ENCODE peak calls at places on chromosomes 12 and 14, in seven cellular contexts. P, K, D, W, G, Y and R are unnamed samples.

GRCh38 chr12:15830538-15830937 is 41.4 kb upstream of the EPS8 start:
- DNase-seq in P (no peak), K (no peak), D (no peak), W (peak), G (no peak), Y (no peak), R (no peak)

GRCh38 chr12:8860165-8860961 is 37.9 kb downstream of the A2ML1 start:
- DNase-seq in P (peak), K (no peak), D (peak), W (peak), G (no peak), Y (peak), R (peak)

GRCh38 chr12:19412844-19413243 is 26.4 kb upstream of the AEBP2 start:
- DNase-seq in P (no peak), K (no peak), D (no peak), W (no peak), G (no peak), Y (no peak), R (no peak)

GRCh38 chr12:91094957-91095356 is 16.3 kb downstream of the LUM start:
- DNase-seq in P (no peak), K (no peak), D (no peak), W (no peak), G (no peak), Y (no peak), R (no peak)

GRCh38 chr12:123723011-123723410 is 10.9 kb downstream of the ATP6V0A2 start:
- DNase-seq in P (no peak), K (no peak), D (no peak), W (peak), G (no peak), Y (no peak), R (no peak)

GRCh38 chr14:29444805-29445204 is 482.8 kb downstream of the PRKD1 start:
- DNase-seq in P (no peak), K (no peak), D (no peak), W (peak), G (no peak), Y (no peak), R (no peak)

GRCh38 chr12:56007892-56008471 is 10.9 kb downstream of the SUOX start:
- DNase-seq in P (no peak), K (no peak), D (no peak), W (no peak), G (no peak), Y (peak), R (no peak)

GRCh38 chr12:51549637-51550036 is 41.4 kb upstream of the SCN8A start:
- DNase-seq in P (no peak), K (no peak), D (no peak), W (peak), G (no peak), Y (no peak), R (no peak)

GRCh38 chr12:121713257-121714155 is 954 bp downstream of the TMEM120B start:
- DNase-seq in P (peak), K (peak), D (peak), W (peak), G (peak), Y (no peak), R (peak)

GRCh38 chr14:56207626-56208297 is 89.6 kb downstream of the PELI2 start:
- DNase-seq in P (no peak), K (no peak), D (no peak), W (peak), G (no peak), Y (no peak), R (no peak)

GRCh38 chr12:4289334-4289878 is 15.8 kb downstream of the CCND2 start:
- DNase-seq in P (no peak), K (no peak), D (no peak), W (no peak), G (peak), Y (no peak), R (no peak)

GRCh38 chr12:51898937-51899336 is 8.4 kb upstream of the ACVRL1 start:
- DNase-seq in P (no peak), K (no peak), D (no peak), W (peak), G (no peak), Y (no peak), R (no peak)

GRCh38 chr12:6062427-6063378 is 61.8 kb downstream of the VWF start:
- DNase-seq in P (no peak), K (peak), D (peak), W (peak), G (no peak), Y (peak), R (no peak)

GRCh38 chr12:26124491-26125450 is at the start of gene BHLHE41:
- DNase-seq in P (peak), K (peak), D (peak), W (peak), G (peak), Y (no peak), R (peak)

GRCh38 chr12:53776872-53777271 is 25.1 kb upstream of the CISTR start:
- DNase-seq in P (no peak), K (no peak), D (no peak), W (no peak), G (no peak), Y (no peak), R (no peak)

GRCh38 chr12:126952106-126953007 is 1314.6 kb upstream of the TMEM132C start:
- DNase-seq in P (no peak), K (no peak), D (no peak), W (no peak), G (no peak), Y (no peak), R (no peak)

GRCh38 chr12:87779016-87779415 is 250.2 kb downstream of the C12orf50 start:
- DNase-seq in P (no peak), K (no peak), D (no peak), W (peak), G (no peak), Y (no peak), R (no peak)

GRCh38 chr14:98130691-98131090 is 1141.3 kb downstream of the BCL11B start:
- DNase-seq in P (no peak), K (no peak), D (no peak), W (no peak), G (no peak), Y (no peak), R (peak)

GRCh38 chr12:69694123-69694522 is 5.0 kb downstream of the BEST3 start:
- DNase-seq in P (no peak), K (no peak), D (no peak), W (no peak), G (no peak), Y (no peak), R (no peak)

GRCh38 chr14:76376409-76376877 is 506 bp downstream of the ESRRB start:
- DNase-seq in P (no peak), K (no peak), D (no peak), W (no peak), G (no peak), Y (no peak), R (no peak)
- H3K4me3 ChIP-seq in P (peak), K (peak), D (no peak), W (no peak), G (peak), Y (no peak), R (no peak)

GRCh38 chr12:132346496-132347470 is 17.4 kb upstream of the GALNT9 start:
- DNase-seq in P (peak), K (no peak), D (no peak), W (no peak), G (no peak), Y (no peak), R (no peak)

GRCh38 chr12:132345126-132345525 is 15.7 kb upstream of the GALNT9 start:
- DNase-seq in P (no peak), K (no peak), D (no peak), W (no peak), G (no peak), Y (no peak), R (no peak)

GRCh38 chr12:132344181-132344580 is 14.8 kb upstream of the GALNT9 start:
- DNase-seq in P (no peak), K (no peak), D (no peak), W (no peak), G (no peak), Y (no peak), R (no peak)

GRCh38 chr12:132344601-132345000 is 15.2 kb upstream of the GALNT9 start:
- DNase-seq in P (no peak), K (no peak), D (no peak), W (no peak), G (no peak), Y (no peak), R (no peak)

DNA sequence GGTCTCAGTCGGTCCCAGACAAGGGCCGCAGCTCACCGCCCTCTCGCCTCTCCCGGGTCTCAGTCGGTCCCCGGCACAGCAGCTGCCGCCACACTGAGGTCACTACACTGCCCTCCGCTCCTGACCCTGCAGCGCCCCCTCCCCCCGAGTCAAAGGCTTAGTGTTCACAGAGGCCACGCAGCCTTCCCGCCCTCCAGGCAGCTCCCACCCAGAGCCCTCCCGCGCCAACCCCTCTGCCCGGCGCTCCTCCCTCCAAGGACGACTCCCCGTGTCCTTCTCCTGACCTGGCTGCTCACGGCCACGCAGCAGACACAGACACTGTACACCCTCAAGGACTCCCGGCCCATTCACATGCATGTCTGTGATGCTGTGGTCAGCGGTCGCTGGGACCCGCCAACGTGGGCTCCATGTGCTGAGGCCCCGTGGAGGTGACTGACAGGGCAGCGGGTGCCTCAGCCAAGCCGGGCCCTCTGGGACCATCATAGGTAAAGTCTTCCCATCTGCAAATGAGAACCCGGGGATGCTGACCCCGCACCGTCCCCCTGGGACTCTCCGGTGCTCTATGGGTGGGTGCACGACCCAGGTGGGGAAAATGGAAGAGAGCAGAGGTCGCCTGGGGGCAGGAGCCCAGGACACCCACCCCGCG is 16.3 kb upstream of the GALNT9 start:
- DNase-seq in P (no peak), K (no peak), D (no peak), W (no peak), G (no peak), Y (no peak), R (no peak)
- H3K4me3 ChIP-seq in P (no peak), K (no peak), D (no peak), W (no peak), G (no peak), Y (no peak), R (no peak)

DNA sequence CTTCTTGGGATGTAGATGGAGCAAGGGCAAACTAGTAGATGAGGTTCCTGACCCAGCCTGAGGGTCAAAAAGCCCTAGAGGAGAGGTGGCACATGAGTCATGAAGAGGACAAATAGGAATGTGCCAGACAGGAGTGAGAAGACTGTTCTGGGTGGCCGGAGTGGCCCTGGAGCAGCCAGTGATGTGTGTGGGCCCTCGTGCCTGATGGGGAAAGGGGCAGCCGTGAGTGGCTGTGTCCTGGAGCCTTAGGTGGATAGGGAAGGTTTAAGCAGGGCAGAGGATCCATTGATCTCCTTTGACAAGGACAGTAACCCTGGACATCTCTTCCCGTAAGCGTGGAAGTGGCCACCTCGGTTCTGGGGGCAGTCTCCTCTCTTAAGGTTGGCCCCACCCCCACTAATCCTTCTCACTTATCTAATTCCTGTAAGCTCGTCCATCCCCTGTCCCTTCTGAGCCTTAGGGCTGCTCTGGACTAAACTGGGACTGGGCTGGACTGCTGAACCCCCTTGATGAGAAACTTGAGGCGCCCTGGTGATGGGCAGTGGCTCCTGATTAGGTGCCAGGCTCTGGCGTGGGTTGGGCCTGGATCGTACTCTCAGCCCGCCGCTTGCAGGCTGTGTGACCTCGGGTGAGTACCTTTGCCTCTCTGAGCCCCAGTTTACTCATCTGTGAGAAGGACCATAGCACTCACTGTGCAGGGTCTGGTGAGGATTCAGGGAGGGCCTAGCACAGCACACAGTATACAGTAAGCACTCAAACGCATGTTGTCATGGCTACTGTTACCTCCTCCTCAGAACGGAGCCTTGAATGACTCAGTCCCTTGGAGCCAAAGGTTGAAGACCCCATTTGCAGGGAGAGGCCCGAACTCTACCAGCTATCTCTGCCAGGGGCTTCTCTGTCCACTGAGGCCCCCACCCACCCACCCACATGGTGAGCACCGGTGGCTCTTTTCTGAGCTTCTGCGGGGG is 4.0 kb downstream of the FAM222A start:
- DNase-seq in P (no peak), K (no peak), D (no peak), W (no peak), G (no peak), Y (no peak), R (no peak)
- H3K4me3 ChIP-seq in P (no peak), K (no peak), D (no peak), W (no peak), G (no peak), Y (no peak), R (no peak)

GRCh38 chr12:46956451-46957035 is 122.9 kb upstream of the PCED1B start:
- DNase-seq in P (no peak), K (no peak), D (no peak), W (no peak), G (no peak), Y (no peak), R (no peak)

GRCh38 chr12:46959484-46959883 is 119.9 kb upstream of the PCED1B start:
- DNase-seq in P (no peak), K (no peak), D (no peak), W (peak), G (no peak), Y (no peak), R (no peak)

GRCh38 chr12:46958093-46958492 is 121.3 kb upstream of the PCED1B start:
- DNase-seq in P (no peak), K (no peak), D (no peak), W (no peak), G (no peak), Y (no peak), R (no peak)

GRCh38 chr12:46963977-46964376 is 115.4 kb upstream of the PCED1B start:
- DNase-seq in P (no peak), K (peak), D (no peak), W (no peak), G (no peak), Y (no peak), R (no peak)

GRCh38 chr12:46958599-46959290 is 120.7 kb upstream of the PCED1B start:
- DNase-seq in P (no peak), K (no peak), D (no peak), W (no peak), G (no peak), Y (no peak), R (no peak)
- H3K4me3 ChIP-seq in P (peak), K (no peak), D (no peak), W (no peak), G (no peak), Y (no peak), R (no peak)

GRCh38 chr12:12020762-12021161 is 50.0 kb upstream of the BCL2L14 start:
- DNase-seq in P (no peak), K (no peak), D (no peak), W (no peak), G (no peak), Y (no peak), R (no peak)
- H3K4me3 ChIP-seq in P (no peak), K (no peak), D (no peak), W (no peak), G (no peak), Y (no peak), R (no peak)

GRCh38 chr14:104444159-104445030 is 135.2 kb upstream of the C14orf180 start:
- DNase-seq in P (no peak), K (no peak), D (no peak), W (no peak), G (peak), Y (no peak), R (no peak)

GRCh38 chr14:104447750-104448149 is 131.8 kb upstream of the C14orf180 start:
- DNase-seq in P (no peak), K (no peak), D (no peak), W (no peak), G (no peak), Y (no peak), R (peak)

GRCh38 chr14:104445086-104445485 is 134.5 kb upstream of the C14orf180 start:
- DNase-seq in P (no peak), K (no peak), D (no peak), W (no peak), G (peak), Y (no peak), R (peak)

GRCh38 chr14:104446611-104447010 is 133.0 kb upstream of the C14orf180 start:
- DNase-seq in P (no peak), K (no peak), D (no peak), W (no peak), G (peak), Y (no peak), R (peak)

GRCh38 chr14:104445832-104446381 is 133.7 kb upstream of the C14orf180 start:
- DNase-seq in P (no peak), K (no peak), D (no peak), W (no peak), G (peak), Y (no peak), R (no peak)
- H3K4me3 ChIP-seq in P (no peak), K (no peak), D (no peak), W (no peak), G (no peak), Y (no peak), R (no peak)

GRCh38 chr14:54676822-54677708 is 110.1 kb downstream of the SAMD4A start:
- DNase-seq in P (no peak), K (peak), D (no peak), W (peak), G (no peak), Y (no peak), R (no peak)
- H3K4me3 ChIP-seq in P (peak), K (no peak), D (no peak), W (peak), G (no peak), Y (no peak), R (no peak)

DNA sequence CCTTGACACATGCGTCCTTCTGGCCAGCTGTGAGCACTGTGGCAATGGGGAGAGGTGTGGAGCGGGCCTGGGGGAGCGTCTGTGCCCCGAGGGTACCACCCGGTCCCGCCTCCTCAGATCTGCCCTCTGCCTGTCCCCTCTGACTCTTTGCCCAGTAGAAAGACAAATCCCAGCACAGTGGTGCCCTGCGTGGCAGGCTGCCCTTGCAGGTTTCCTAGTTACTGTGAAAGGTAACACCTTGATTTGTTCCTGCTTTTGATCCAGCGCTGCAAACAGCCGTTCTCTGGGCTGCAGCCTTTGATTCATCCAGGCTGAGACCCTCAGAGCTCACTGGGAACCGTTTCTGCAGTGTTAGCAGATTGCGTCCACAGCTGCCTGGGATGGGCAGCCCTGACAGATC is 16.4 kb downstream of the FBRSL1 start:
- DNase-seq in P (no peak), K (no peak), D (peak), W (no peak), G (no peak), Y (no peak), R (no peak)
- H3K4me3 ChIP-seq in P (peak), K (peak), D (peak), W (no peak), G (peak), Y (peak), R (no peak)

GRCh38 chr12:145369-145960 is 68.5 kb downstream of the SLC6A12 start:
- DNase-seq in P (peak), K (no peak), D (no peak), W (no peak), G (no peak), Y (no peak), R (no peak)

GRCh38 chr12:143964-144649 is 69.8 kb downstream of the SLC6A12 start:
- DNase-seq in P (no peak), K (no peak), D (no peak), W (no peak), G (no peak), Y (no peak), R (no peak)

GRCh38 chr12:147242-147641 is 66.7 kb downstream of the SLC6A12 start:
- DNase-seq in P (peak), K (no peak), D (no peak), W (no peak), G (no peak), Y (no peak), R (no peak)

GRCh38 chr12:148676-149416 is 65.1 kb downstream of the SLC6A12 start:
- DNase-seq in P (no peak), K (no peak), D (no peak), W (no peak), G (no peak), Y (no peak), R (no peak)

DNA sequence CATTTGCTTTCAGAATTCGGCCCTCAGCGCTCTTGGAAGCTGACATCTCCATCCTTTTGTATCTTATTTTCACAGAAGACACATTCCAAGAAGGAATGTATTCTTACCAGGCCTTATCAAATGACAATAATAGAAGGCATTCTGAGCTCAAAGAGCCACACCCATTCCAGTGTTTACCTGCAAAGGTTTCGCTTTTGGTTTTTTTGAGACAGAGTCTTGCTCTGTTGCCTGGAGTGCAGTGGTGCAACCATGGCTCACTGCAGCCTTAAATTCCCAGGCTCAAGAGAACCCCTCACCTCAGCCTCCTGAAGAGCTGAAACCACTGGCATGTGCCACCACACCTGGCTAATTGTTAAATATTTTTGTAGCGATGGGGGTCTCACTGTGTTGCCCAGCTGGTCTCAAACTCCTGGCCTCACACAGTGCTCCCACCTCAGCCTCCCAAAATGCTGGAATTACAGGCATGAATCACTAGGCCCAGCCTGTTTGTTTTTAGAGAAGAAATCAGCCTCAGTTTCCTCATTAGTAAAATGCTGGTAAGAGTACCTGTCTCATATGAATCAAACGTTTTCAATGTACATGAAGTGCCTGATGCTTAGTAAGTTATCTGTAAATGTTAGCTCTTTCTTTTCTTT is 69.2 kb downstream of the SLC6A12 start:
- DNase-seq in P (no peak), K (no peak), D (no peak), W (no peak), G (no peak), Y (no peak), R (no peak)
- H3K4me3 ChIP-seq in P (no peak), K (no peak), D (no peak), W (no peak), G (no peak), Y (no peak), R (no peak)